ENCODE peak calls at places on chromosomes 7 and 10, in four cellular contexts. V is H1, R is HepG2, H is K562. D is an unnamed sample.

GRCh38 chr10:71838264-71839211 is 12.5 kb downstream of the PSAP start:
- DNase-seq in V (no peak), H (peak; percentile 76), R (no peak), D (no peak)

GRCh38 chr7:84216477-84216876 is 21.9 kb upstream of the SEMA3A start:
- DNase-seq in V (no peak), H (no peak), R (no peak), D (no peak)

GRCh38 chr10:5953676-5954075 is 23.7 kb downstream of the IL15RA start:
- DNase-seq in V (no peak), R (no peak), H (no peak), D (no peak)

GRCh38 chr7:65840446-65840845 is 32.4 kb upstream of the VKORC1L1 start:
- DNase-seq in H (no peak), R (no peak), V (no peak), D (peak; percentile 39)

GRCh38 chr10:22629843-22630228 is 84.5 kb downstream of the PIP4K2A start:
- DNase-seq in R (no peak), V (no peak), H (peak; percentile 35), D (peak; percentile 48)

GRCh38 chr7:2631924-2632716 is at the start of gene TTYH3:
- DNase-seq in H (no peak), R (no peak), V (peak; percentile 62), D (no peak)

GRCh38 chr10:99768430-99769011 is 13.9 kb upstream of the ABCC2 start:
- DNase-seq in R (no peak), H (no peak), V (no peak), D (no peak)

GRCh38 chr7:21261627-21262564 is 166.0 kb upstream of the SP4 start:
- DNase-seq in R (peak; percentile 32), V (peak; percentile 62), H (peak; percentile 56), D (peak; percentile 12)

GRCh38 chr10:134205-134742 is 981 bp upstream of the ZMYND11 start:
- DNase-seq in R (no peak), V (no peak), H (no peak), D (no peak)

GRCh38 chr7:134752006-134752760 is 27.3 kb upstream of the CALD1 start:
- DNase-seq in R (no peak), V (no peak), H (no peak), D (no peak)

GRCh38 chr7:121099572-121099971 is 111.1 kb downstream of the CPED1 start:
- DNase-seq in H (no peak), V (no peak), R (no peak), D (no peak)

GRCh38 chr10:104680467-104681401 is 39.6 kb downstream of the SORCS3 start:
- DNase-seq in R (no peak), H (no peak), V (peak; percentile 76), D (no peak)

GRCh38 chr10:99329891-99330674 is 927 bp downstream of the CNNM1 start:
- DNase-seq in H (no peak), V (peak; percentile 71), R (no peak), D (no peak)

GRCh38 chr7:123533553-123533917 is 860 bp downstream of the IQUB start:
- DNase-seq in R (no peak), V (no peak), H (no peak), D (no peak)
- TF ChIP-seq CTCF in R (no peak), V (no peak), H (no peak), D (no peak)

DNA sequence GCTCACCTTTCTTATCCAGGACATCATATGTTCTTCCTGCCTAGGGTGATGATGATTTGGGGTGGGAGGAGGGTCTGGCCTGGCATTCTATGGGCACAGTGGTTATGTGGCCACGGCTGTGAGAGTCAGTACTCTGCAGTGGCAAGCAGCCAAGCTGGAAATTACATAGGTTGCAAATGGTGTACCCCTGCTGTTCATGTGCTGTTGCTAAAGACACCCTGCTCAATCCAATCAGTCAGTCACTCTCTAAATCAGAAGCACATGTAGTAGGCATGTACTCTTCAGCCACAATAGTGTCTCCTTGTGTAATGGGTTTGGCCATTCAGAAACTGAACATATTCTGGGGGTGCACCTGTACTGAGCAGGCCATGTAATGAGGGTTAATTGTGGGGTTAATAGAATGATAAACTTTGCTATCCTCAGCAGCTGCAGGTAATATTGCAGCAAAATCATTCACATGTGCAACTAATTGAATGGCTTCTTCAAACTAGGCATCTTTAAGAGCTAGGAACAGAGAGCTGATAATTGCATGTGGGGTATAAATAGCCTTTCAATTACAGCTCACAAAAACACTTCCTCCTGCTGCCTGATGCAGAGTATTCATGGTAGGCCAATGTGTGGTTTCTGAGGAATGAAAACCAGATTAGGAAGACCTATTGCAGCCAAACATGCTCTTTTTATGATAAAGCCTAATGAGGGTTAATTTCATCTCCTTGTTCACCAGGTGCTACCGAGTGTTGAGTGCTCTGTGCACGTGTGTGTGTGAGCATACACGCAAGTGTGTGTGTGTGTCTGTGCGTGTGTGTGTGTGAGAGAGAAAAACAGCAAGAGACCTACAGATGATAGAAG is 448.9 kb upstream of the ANKRD30A start:
- DNase-seq in V (no peak), H (no peak), R (no peak), D (no peak)
- TF ChIP-seq CBX5 in V (no peak), H (no peak), R (no peak), D (no peak)

DNA sequence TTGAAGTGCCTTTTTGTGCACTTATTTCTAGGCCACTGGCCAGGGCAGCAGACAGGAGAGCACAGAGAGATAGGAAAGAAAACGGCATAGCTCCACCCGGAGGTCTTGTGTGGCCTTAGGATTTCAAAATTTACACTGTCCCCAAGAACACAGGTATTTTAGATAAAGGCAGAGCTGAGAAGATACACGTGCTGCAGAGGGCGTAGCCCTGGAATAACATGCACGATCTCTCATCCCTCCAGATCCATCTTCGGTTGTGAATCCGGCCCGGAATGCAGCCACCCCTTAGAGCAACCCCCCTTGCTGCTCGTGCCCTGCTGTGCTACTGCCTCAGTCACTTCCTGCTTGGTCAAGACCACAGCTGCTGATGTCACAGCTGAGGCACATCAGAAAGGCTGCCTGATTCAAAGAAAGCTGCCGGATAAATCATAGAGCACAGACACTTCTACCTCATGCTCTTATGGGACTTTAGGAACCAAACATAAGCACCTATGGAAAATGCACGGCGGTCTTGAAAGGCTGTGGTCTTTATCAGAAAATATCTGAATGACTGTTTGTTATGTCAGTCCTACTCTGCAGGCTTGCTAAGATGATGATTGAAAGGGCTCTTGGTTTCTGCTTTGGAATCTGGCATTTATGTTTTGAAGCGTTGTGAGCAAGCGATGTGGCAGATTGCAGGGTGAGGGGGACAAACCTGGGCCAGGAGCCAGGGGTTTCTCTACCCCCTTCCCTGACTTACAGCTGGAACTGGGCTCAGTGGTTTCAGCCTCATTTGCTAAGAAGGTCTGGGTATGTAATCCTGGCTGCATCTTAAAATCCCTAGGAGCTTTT is 152.0 kb downstream of the SVIL start:
- DNase-seq in R (peak; percentile 24), H (no peak), V (peak; percentile 58), D (no peak)
- TF ChIP-seq CTCF in R (peak; percentile 44), H (no peak), V (no peak), D (no peak)

GRCh38 chr10:76082232-76082631 is 650.8 kb downstream of the LRMDA start:
- DNase-seq in R (no peak), H (no peak), V (no peak), D (no peak)
- TF ChIP-seq CBX5 in R (no peak), H (no peak), V (no peak), D (no peak)